ENCODE peak calls at places on chromosome 21, in nine cellular contexts. W, S, N, I, A, O, R, B and L are unnamed samples.

GRCh38 chr21:15301014-15301413 is 236.2 kb upstream of the NRIP1 start:
- DNase-seq in I (no peak), S (no peak), R (no peak), N (no peak), B (no peak), O (no peak), A (no peak), W (no peak), L (no peak)

GRCh38 chr21:43971201-43971991 is 40.7 kb upstream of the TRAPPC10 start:
- DNase-seq in O (no peak), S (peak; percentile 11), B (no peak), R (no peak), N (no peak), I (no peak), W (no peak), A (no peak), L (no peak)

GRCh38 chr21:44916965-44917364 is 3.7 kb downstream of the ITGB2 start:
- DNase-seq in B (no peak), I (no peak), A (no peak), W (no peak), O (no peak), R (no peak), S (no peak), N (no peak), L (no peak)

GRCh38 chr21:46077674-46078101 is 20.2 kb upstream of the COL6A2 start:
- DNase-seq in O (no peak), B (no peak), W (no peak), I (no peak), S (no peak), R (no peak), A (no peak), N (no peak), L (no peak)

GRCh38 chr21:42295845-42296244 is 19.4 kb downstream of the TFF3 start:
- DNase-seq in A (no peak), B (no peak), O (no peak), S (no peak), W (no peak), I (no peak), N (no peak), R (no peak), L (no peak)

GRCh38 chr21:37195078-37195477 is 72.1 kb downstream of the VPS26C start:
- DNase-seq in B (no peak), N (no peak), R (no peak), I (no peak), O (no peak), S (no peak), A (no peak), W (no peak), L (no peak)

GRCh38 chr21:37072239-37072987 is 458 bp downstream of the PIGP start:
- DNase-seq in A (peak; percentile 71), R (no peak), N (peak; percentile 66), B (peak; percentile 89), I (no peak), S (no peak), O (no peak), W (peak; percentile 76), L (no peak)

GRCh38 chr21:39374046-39374445 is 25.2 kb upstream of the HMGN1 start:
- DNase-seq in R (no peak), W (no peak), I (no peak), S (no peak), O (no peak), B (no peak), A (no peak), N (no peak), L (no peak)

GRCh38 chr21:15667010-15667409 is 62.8 kb upstream of the USP25 start:
- DNase-seq in A (no peak), I (peak; percentile 11), N (no peak), B (peak; percentile 73), W (no peak), R (no peak), O (no peak), S (no peak), L (peak; percentile 35)

GRCh38 chr21:43930074-43930847 is 65.2 kb downstream of the AGPAT3 start:
- DNase-seq in W (no peak), N (no peak), O (no peak), R (no peak), S (no peak), I (no peak), B (no peak), A (no peak), L (no peak)

GRCh38 chr21:29248124-29248523 is 50.6 kb upstream of the BACH1 start:
- DNase-seq in B (peak; percentile 35), S (no peak), W (no peak), N (no peak), R (no peak), A (no peak), I (no peak), O (no peak), L (no peak)

GRCh38 chr21:32516729-32517649 is 68.3 kb downstream of the TCP10L start:
- DNase-seq in B (peak; percentile 99), N (no peak), I (peak; percentile 77), O (no peak), A (no peak), S (no peak), W (no peak), R (no peak), L (peak; percentile 79)

GRCh38 chr21:36548866-36549265 is 68.9 kb upstream of the CLDN14 start:
- DNase-seq in R (no peak), N (no peak), A (no peak), I (no peak), W (no peak), S (no peak), B (no peak), O (no peak), L (no peak)

GRCh38 chr21:28963831-28964230 is 28.8 kb downstream of the LTN1 start:
- DNase-seq in O (no peak), A (no peak), B (no peak), N (no peak), R (no peak), S (no peak), W (no peak), I (no peak), L (no peak)

GRCh38 chr21:39317134-39318090 is 4.0 kb upstream of the BRWD1 start:
- DNase-seq in S (no peak), N (no peak), O (no peak), I (no peak), A (no peak), W (no peak), R (no peak), B (no peak), L (no peak)

GRCh38 chr21:29645666-29646553 is 293.9 kb downstream of the GRIK1 start:
- DNase-seq in S (no peak), A (no peak), O (no peak), I (no peak), R (no peak), B (no peak), W (no peak), N (no peak), L (no peak)

GRCh38 chr21:43318368-43318767 is 108.6 kb downstream of the SIK1 start:
- DNase-seq in A (no peak), O (no peak), N (no peak), I (no peak), S (no peak), B (no peak), R (no peak), W (no peak), L (no peak)

GRCh38 chr21:31599563-31599962 is 59.9 kb upstream of the SOD1 start:
- DNase-seq in A (no peak), I (no peak), N (no peak), W (no peak), O (no peak), R (no peak), S (no peak), B (no peak), L (no peak)

GRCh38 chr21:46295996-46296752 is 10.0 kb downstream of the YBEY start:
- DNase-seq in B (peak; percentile 32), O (no peak), S (no peak), R (peak; percentile 9), A (no peak), I (peak; percentile 53), N (no peak), W (no peak), L (no peak)

GRCh38 chr21:26365849-26366248 is 195.3 kb upstream of the APP start:
- DNase-seq in N (no peak), A (no peak), O (no peak), B (no peak), W (no peak), I (no peak), R (no peak), S (no peak), L (no peak)